ENCODE peak calls at places on chromosomes 1 and 21, in six cellular contexts. F is thoracic aorta, V is progenitor cell of endocrine pancreas, J is K562, K is right atrium auricular region, A is lung. D is an unnamed sample.
A peak's percentile ranks its signal among the peaks of the same experiment; 100 is the strongest.

GRCh38 chr1:12547586-12548225 is 70.3 kb downstream of the DHRS3 start:
- DNase-seq in F (no peak), V (no peak), J (no peak), K (no peak), A (no peak), D (no peak)

GRCh38 chr21:46088189-46088588 is 9.7 kb upstream of the COL6A2 start:
- DNase-seq in F (no peak), V (no peak), J (no peak), K (no peak), A (no peak), D (no peak)

GRCh38 chr1:174743654-174744561 is 255.8 kb upstream of the CACYBP start:
- DNase-seq in F (no peak), V (no peak), J (peak; percentile 42), K (no peak), A (no peak), D (peak; percentile 18)

GRCh38 chr1:228512852-228513243 is 25.7 kb downstream of the RNF187 start:
- DNase-seq in F (no peak), V (no peak), J (no peak), K (no peak), A (no peak), D (no peak)

GRCh38 chr1:2019162-2019542 is at the start of gene GABRD:
- DNase-seq in F (no peak), V (no peak), J (peak; percentile 81), K (no peak), A (no peak), D (no peak)

GRCh38 chr21:40827509-40827908 is 19.4 kb downstream of the DSCAM start:
- DNase-seq in F (no peak), V (no peak), J (no peak), K (no peak), A (no peak), D (no peak)

GRCh38 chr21:45410151-45410864 is 5.3 kb downstream of the COL18A1 start:
- DNase-seq in F (no peak), V (no peak), J (no peak), K (no peak), A (no peak), D (no peak)

GRCh38 chr1:51488372-51489050 is 30.6 kb downstream of the EPS15 start:
- DNase-seq in F (no peak), V (no peak), J (no peak), K (no peak), A (no peak), D (no peak)

GRCh38 chr1:167066333-167067122 is 23.6 kb downstream of the GPA33 start:
- DNase-seq in F (peak; percentile 21), V (peak; percentile 84), J (peak; percentile 97), K (peak; percentile 71), A (peak; percentile 79), D (no peak)

GRCh38 chr1:50967416-50968020 is 2.5 kb upstream of the CDKN2C start:
- DNase-seq in F (no peak), V (no peak), J (peak; percentile 32), K (no peak), A (no peak), D (no peak)

GRCh38 chr1:40627987-40628902 is 37.2 kb downstream of the RIMS3 start:
- DNase-seq in F (no peak), V (no peak), J (no peak), K (no peak), A (no peak), D (peak; percentile 55)

GRCh38 chr1:40633563-40634376 is 31.7 kb downstream of the RIMS3 start:
- DNase-seq in F (no peak), V (no peak), J (peak; percentile 74), K (no peak), A (no peak), D (no peak)

GRCh38 chr1:40626383-40626770 is 39.1 kb downstream of the RIMS3 start:
- DNase-seq in F (no peak), V (no peak), J (no peak), K (no peak), A (no peak), D (no peak)

GRCh38 chr1:40628903-40629292 is 36.6 kb downstream of the RIMS3 start:
- DNase-seq in F (no peak), V (no peak), J (no peak), K (no peak), A (no peak), D (no peak)

DNA sequence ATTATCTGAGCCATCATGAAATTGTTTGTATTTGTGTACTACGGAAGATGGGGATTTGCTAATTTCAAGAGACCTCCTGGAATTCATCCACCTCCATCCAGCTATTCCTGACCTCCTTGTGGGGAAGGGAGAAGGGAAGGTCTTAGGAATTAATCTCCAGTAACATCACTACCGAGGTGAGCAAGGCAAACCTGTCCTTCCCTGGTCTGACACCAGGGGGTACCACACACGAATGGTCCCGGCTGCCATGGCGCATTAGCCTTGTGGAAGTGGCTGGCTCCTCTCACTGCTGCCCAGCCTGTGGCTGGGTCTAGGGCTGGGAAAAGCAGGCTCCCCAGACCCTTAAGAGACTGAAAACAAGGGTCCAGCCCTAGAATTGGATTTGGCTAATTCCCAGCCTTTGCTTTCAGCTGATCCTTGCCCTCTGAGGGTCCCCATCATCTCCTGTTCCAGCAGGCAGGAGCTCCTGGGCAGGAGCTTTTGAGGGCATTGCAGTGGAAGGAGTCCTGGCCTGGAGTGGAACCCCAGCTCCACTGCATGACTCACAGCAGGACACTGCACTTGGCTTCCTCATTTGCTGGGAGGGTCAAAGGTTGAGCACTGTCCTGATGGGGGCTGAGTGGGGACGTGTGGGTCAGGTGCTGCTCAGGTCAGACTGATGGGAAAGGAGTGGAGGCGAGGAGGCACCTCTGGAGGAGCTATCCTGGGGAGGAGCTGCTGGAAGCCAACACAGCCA is 34.8 kb downstream of the RIMS3 start:
- DNase-seq in F (no peak), V (peak; percentile 37), J (peak; percentile 71), K (no peak), A (no peak), D (peak; percentile 12)
- TF ChIP-seq CTCF in F (peak; percentile 19), V (peak; percentile 66), J (peak; percentile 93), K (peak; percentile 61), A (peak; percentile 19), D (peak; percentile 82)

GRCh38 chr1:204466416-204467405 is 27.9 kb downstream of the PIK3C2B start:
- DNase-seq in F (no peak), V (no peak), J (no peak), K (no peak), A (no peak), D (no peak)

GRCh38 chr1:204465469-204466415 is 28.9 kb downstream of the PIK3C2B start:
- DNase-seq in F (no peak), V (no peak), J (peak; percentile 68), K (no peak), A (no peak), D (peak; percentile 68)

GRCh38 chr1:204469304-204469703 is 25.3 kb downstream of the PIK3C2B start:
- DNase-seq in F (no peak), V (no peak), J (no peak), K (no peak), A (no peak), D (no peak)

GRCh38 chr1:204468766-204469302 is 25.8 kb downstream of the PIK3C2B start:
- DNase-seq in F (no peak), V (no peak), J (no peak), K (no peak), A (no peak), D (no peak)

DNA sequence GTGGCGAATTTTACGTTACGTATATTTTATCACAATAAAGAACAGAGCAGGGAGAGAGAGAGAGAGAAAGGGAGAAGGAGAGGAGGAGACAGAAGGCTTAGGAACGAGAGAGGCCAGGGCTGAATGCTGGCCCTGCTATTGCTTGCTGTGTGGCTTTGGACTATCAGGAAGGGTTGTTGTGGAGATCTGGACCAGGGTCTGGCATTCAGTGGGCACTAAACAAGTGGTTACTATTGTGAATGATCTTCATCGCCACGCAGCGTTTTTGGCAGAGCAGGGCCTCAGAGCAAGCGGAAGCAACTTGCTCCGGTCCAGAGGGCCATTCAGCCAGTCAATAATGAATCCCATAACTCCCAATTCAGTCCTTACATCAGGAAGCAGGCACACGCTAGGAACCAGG is 26.4 kb downstream of the PIK3C2B start:
- DNase-seq in F (no peak), V (no peak), J (no peak), K (no peak), A (no peak), D (no peak)
- TF ChIP-seq CTCF in F (no peak), V (no peak), J (no peak), K (no peak), A (no peak), D (no peak)

GRCh38 chr1:118304722-118305344 is 119.8 kb upstream of the SPAG17 start:
- DNase-seq in F (no peak), V (no peak), J (no peak), K (no peak), A (no peak), D (no peak)
- TF ChIP-seq CTCF in F (no peak), V (peak; percentile 52), J (peak; percentile 7), K (peak; percentile 70), A (no peak), D (peak; percentile 58)

GRCh38 chr1:186617860-186618780 is 62.1 kb downstream of the PTGS2 start:
- DNase-seq in F (peak; percentile 7), V (no peak), J (no peak), K (peak; percentile 70), A (peak; percentile 66), D (peak; percentile 83)
- TF ChIP-seq CTCF in F (no peak), V (no peak), J (no peak), K (peak; percentile 37), A (no peak), D (no peak)

GRCh38 chr1:178725603-178726517 is 816 bp downstream of the RALGPS2 start:
- DNase-seq in F (no peak), V (peak; percentile 48), J (peak; percentile 77), K (no peak), A (peak; percentile 73), D (peak; percentile 66)
- TF ChIP-seq CTCF in F (no peak), V (peak; percentile 46), J (no peak), K (peak; percentile 32), A (no peak), D (peak; percentile 6)

DNA sequence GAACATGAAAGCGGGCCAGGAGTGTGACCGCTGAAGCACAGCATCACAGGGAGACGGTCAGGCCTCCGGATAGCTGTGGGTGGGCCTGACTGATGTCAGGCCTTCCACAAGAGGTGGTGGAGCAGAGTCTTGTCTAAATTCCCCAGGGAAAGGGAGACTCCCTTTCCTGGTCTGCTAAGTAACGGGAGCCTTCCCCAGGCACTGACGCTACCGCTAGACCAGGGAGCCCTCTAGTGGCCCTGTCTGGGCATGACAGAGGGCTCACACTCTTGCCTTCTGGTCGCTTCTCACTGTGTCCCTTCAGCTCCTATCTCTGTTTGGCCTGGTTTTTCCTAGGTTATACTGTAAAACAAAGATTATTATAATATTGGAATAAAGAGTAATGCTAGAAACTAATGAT is 36.5 kb downstream of the ZNF695 start:
- DNase-seq in F (no peak), V (no peak), J (no peak), K (no peak), A (no peak), D (no peak)
- TF ChIP-seq CTCF in F (peak; percentile 92), V (peak; percentile 31), J (peak; percentile 81), K (peak; percentile 89), A (peak; percentile 52), D (peak; percentile 82)

DNA sequence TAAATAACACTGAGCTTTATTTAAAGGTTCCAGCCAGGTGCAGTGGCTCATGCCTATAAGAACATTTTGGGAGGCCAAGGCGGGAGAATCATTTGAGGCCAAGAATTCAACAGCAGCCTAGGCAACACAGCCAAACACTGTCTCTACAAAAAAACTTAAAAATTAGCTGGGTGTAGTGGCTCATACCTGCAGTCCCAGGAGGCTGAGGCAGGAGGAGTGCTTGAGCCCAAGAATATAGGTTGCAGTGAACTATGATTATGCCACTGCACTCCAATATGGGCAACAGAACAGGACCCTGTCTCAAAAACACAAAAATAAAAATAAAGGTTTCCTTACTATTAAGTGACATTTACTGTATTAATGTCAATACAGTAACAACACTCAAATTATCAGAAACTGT is 2.1 kb downstream of the TAF12 start:
- DNase-seq in F (no peak), V (no peak), J (no peak), K (no peak), A (no peak), D (no peak)
- TF ChIP-seq CTCF in F (no peak), V (peak; percentile 43), J (peak; percentile 60), K (no peak), A (no peak), D (peak; percentile 52)

GRCh38 chr1:113874017-113874879 is 2.7 kb upstream of the PTPN22 start:
- DNase-seq in F (no peak), V (no peak), J (peak; percentile 31), K (no peak), A (no peak), D (no peak)
- TF ChIP-seq CTCF in F (no peak), V (no peak), J (peak; percentile 61), K (no peak), A (no peak), D (peak; percentile 71)